ENCODE peak calls at places on chromosomes 16 and 17, in six cellular contexts. One of them, this sample, is unnamed.

GRCh38 chr17:79039171-79039570 is 15.2 kb downstream of the C1QTNF1 start:
- DNase-seq in ascending aorta: no peak
- DNase-seq in mesendoderm: no peak
- DNase-seq in stomach: no peak
- DNase-seq in cardiac muscle cell: no peak
- DNase-seq in left ventricle myocardium inferior: no peak
- DNase-seq in this sample: no peak

GRCh38 chr17:68981288-68981687 is 26.1 kb upstream of the ABCA8 start:
- DNase-seq in ascending aorta: peak
- DNase-seq in mesendoderm: no peak
- DNase-seq in stomach: peak
- DNase-seq in cardiac muscle cell: no peak
- DNase-seq in left ventricle myocardium inferior: no peak
- DNase-seq in this sample: peak

GRCh38 chr17:74521701-74522201 is 9.5 kb downstream of the CD300LB start:
- DNase-seq in ascending aorta: no peak
- DNase-seq in mesendoderm: no peak
- DNase-seq in stomach: peak
- DNase-seq in cardiac muscle cell: no peak
- DNase-seq in left ventricle myocardium inferior: no peak
- DNase-seq in this sample: no peak

GRCh38 chr17:55576237-55576998 is 65.2 kb upstream of the SMIM36 start:
- DNase-seq in ascending aorta: no peak
- DNase-seq in mesendoderm: peak
- DNase-seq in stomach: no peak
- DNase-seq in cardiac muscle cell: no peak
- DNase-seq in left ventricle myocardium inferior: no peak
- DNase-seq in this sample: no peak

GRCh38 chr17:73722163-73722562 is 77.9 kb upstream of the SDK2 start:
- DNase-seq in ascending aorta: no peak
- DNase-seq in mesendoderm: peak
- DNase-seq in stomach: no peak
- DNase-seq in cardiac muscle cell: no peak
- DNase-seq in left ventricle myocardium inferior: no peak
- DNase-seq in this sample: no peak

GRCh38 chr17:75340636-75341035 is 51.4 kb upstream of the SLC25A19 start:
- DNase-seq in ascending aorta: no peak
- DNase-seq in mesendoderm: no peak
- DNase-seq in stomach: no peak
- DNase-seq in cardiac muscle cell: no peak
- DNase-seq in left ventricle myocardium inferior: no peak
- DNase-seq in this sample: no peak

GRCh38 chr17:21538615-21539014 is 153.7 kb upstream of the KCNJ18 start:
- DNase-seq in ascending aorta: no peak
- DNase-seq in mesendoderm: no peak
- DNase-seq in stomach: no peak
- DNase-seq in cardiac muscle cell: no peak
- DNase-seq in left ventricle myocardium inferior: no peak
- DNase-seq in this sample: no peak

GRCh38 chr17:78324391-78325075 is 35.3 kb downstream of the SOCS3 start:
- DNase-seq in ascending aorta: peak
- DNase-seq in mesendoderm: peak
- DNase-seq in stomach: no peak
- DNase-seq in cardiac muscle cell: no peak
- DNase-seq in left ventricle myocardium inferior: peak
- DNase-seq in this sample: no peak

GRCh38 chr17:50946891-50947843 is 81.0 kb upstream of the TOB1 start:
- DNase-seq in ascending aorta: no peak
- DNase-seq in mesendoderm: no peak
- DNase-seq in stomach: no peak
- DNase-seq in cardiac muscle cell: no peak
- DNase-seq in left ventricle myocardium inferior: no peak
- DNase-seq in this sample: no peak

GRCh38 chr17:50114849-50115357 is 15.1 kb downstream of the SAMD14 start:
- DNase-seq in ascending aorta: no peak
- DNase-seq in mesendoderm: peak
- DNase-seq in stomach: peak
- DNase-seq in cardiac muscle cell: peak
- DNase-seq in left ventricle myocardium inferior: no peak
- DNase-seq in this sample: peak

GRCh38 chr17:35907691-35908090 is 22.9 kb downstream of the RDM1 start:
- DNase-seq in ascending aorta: no peak
- DNase-seq in mesendoderm: no peak
- DNase-seq in stomach: no peak
- DNase-seq in cardiac muscle cell: no peak
- DNase-seq in left ventricle myocardium inferior: no peak
- DNase-seq in this sample: no peak

GRCh38 chr17:61809816-61810392 is 53.4 kb downstream of the BRIP1 start:
- DNase-seq in ascending aorta: no peak
- DNase-seq in mesendoderm: no peak
- DNase-seq in stomach: no peak
- DNase-seq in cardiac muscle cell: no peak
- DNase-seq in left ventricle myocardium inferior: no peak
- DNase-seq in this sample: no peak

GRCh38 chr16:88002749-88003148 is 51.5 kb downstream of the BANP start:
- DNase-seq in ascending aorta: no peak
- DNase-seq in mesendoderm: no peak
- DNase-seq in stomach: peak
- DNase-seq in cardiac muscle cell: no peak
- DNase-seq in left ventricle myocardium inferior: no peak
- DNase-seq in this sample: no peak

GRCh38 chr17:55825213-55825612 is 74.4 kb downstream of the PCTP start:
- DNase-seq in ascending aorta: no peak
- DNase-seq in mesendoderm: peak
- DNase-seq in stomach: no peak
- DNase-seq in cardiac muscle cell: no peak
- DNase-seq in left ventricle myocardium inferior: no peak
- DNase-seq in this sample: no peak

GRCh38 chr17:55341432-55341831 is 76.7 kb downstream of the HLF start:
- DNase-seq in ascending aorta: no peak
- DNase-seq in mesendoderm: no peak
- DNase-seq in stomach: no peak
- DNase-seq in cardiac muscle cell: no peak
- DNase-seq in left ventricle myocardium inferior: no peak
- DNase-seq in this sample: no peak

GRCh38 chr16:70703041-70703834 is 17.4 kb upstream of the MTSS2 start:
- DNase-seq in ascending aorta: peak
- DNase-seq in mesendoderm: peak
- DNase-seq in stomach: no peak
- DNase-seq in cardiac muscle cell: peak
- DNase-seq in left ventricle myocardium inferior: peak
- DNase-seq in this sample: no peak

GRCh38 chr16:60031751-60032150 is 1297.6 kb upstream of the GOT2 start:
- DNase-seq in ascending aorta: no peak
- DNase-seq in mesendoderm: no peak
- DNase-seq in stomach: no peak
- DNase-seq in cardiac muscle cell: no peak
- DNase-seq in left ventricle myocardium inferior: no peak
- DNase-seq in this sample: no peak

GRCh38 chr17:17141860-17142552 is 64.1 kb downstream of the PLD6 start:
- DNase-seq in ascending aorta: no peak
- DNase-seq in mesendoderm: peak
- DNase-seq in stomach: no peak
- DNase-seq in cardiac muscle cell: peak
- DNase-seq in left ventricle myocardium inferior: peak
- DNase-seq in this sample: no peak

GRCh38 chr17:45162022-45162687 is 480 bp downstream of the HEXIM2 start:
- DNase-seq in ascending aorta: no peak
- DNase-seq in mesendoderm: no peak
- DNase-seq in stomach: no peak
- DNase-seq in cardiac muscle cell: no peak
- DNase-seq in left ventricle myocardium inferior: no peak
- DNase-seq in this sample: no peak

GRCh38 chr17:81918762-81919545 is 978 bp upstream of the SIRT7 start:
- DNase-seq in ascending aorta: no peak
- DNase-seq in mesendoderm: no peak
- DNase-seq in stomach: peak
- DNase-seq in cardiac muscle cell: no peak
- DNase-seq in left ventricle myocardium inferior: no peak
- DNase-seq in this sample: peak

GRCh38 chr16:58027341-58028167 is 2.0 kb downstream of the MMP15 start:
- DNase-seq in ascending aorta: no peak
- DNase-seq in mesendoderm: peak
- DNase-seq in stomach: peak
- DNase-seq in cardiac muscle cell: peak
- DNase-seq in left ventricle myocardium inferior: peak
- DNase-seq in this sample: peak

GRCh38 chr17:43840814-43841213 is 6.2 kb upstream of the CD300LG start:
- DNase-seq in ascending aorta: no peak
- DNase-seq in mesendoderm: peak
- DNase-seq in stomach: no peak
- DNase-seq in cardiac muscle cell: peak
- DNase-seq in left ventricle myocardium inferior: no peak
- DNase-seq in this sample: no peak

GRCh38 chr16:51245306-51245705 is 94.2 kb upstream of the SALL1 start:
- DNase-seq in ascending aorta: no peak
- DNase-seq in mesendoderm: no peak
- DNase-seq in stomach: no peak
- DNase-seq in cardiac muscle cell: no peak
- DNase-seq in left ventricle myocardium inferior: no peak
- DNase-seq in this sample: no peak

GRCh38 chr17:70084476-70084875 is 9.5 kb downstream of the KCNJ16 start:
- DNase-seq in ascending aorta: no peak
- DNase-seq in mesendoderm: no peak
- DNase-seq in stomach: no peak
- DNase-seq in cardiac muscle cell: peak
- DNase-seq in left ventricle myocardium inferior: no peak
- DNase-seq in this sample: no peak

GRCh38 chr16:31265329-31266245 is 5.8 kb downstream of the ITGAM start:
- DNase-seq in ascending aorta: no peak
- DNase-seq in mesendoderm: peak
- DNase-seq in stomach: peak
- DNase-seq in cardiac muscle cell: no peak
- DNase-seq in left ventricle myocardium inferior: no peak
- DNase-seq in this sample: no peak

GRCh38 chr16:12497558-12497957 is 306.1 kb downstream of the CPPED1 start:
- DNase-seq in ascending aorta: no peak
- DNase-seq in mesendoderm: no peak
- DNase-seq in stomach: no peak
- DNase-seq in cardiac muscle cell: no peak
- DNase-seq in left ventricle myocardium inferior: no peak
- DNase-seq in this sample: no peak

GRCh38 chr16:89442990-89443726 is 47.2 kb downstream of the ANKRD11 start:
- DNase-seq in ascending aorta: no peak
- DNase-seq in mesendoderm: peak
- DNase-seq in stomach: peak
- DNase-seq in cardiac muscle cell: peak
- DNase-seq in left ventricle myocardium inferior: no peak
- DNase-seq in this sample: peak
- H3K27ac ChIP-seq in ascending aorta: peak
- H3K27ac ChIP-seq in mesendoderm: no peak
- H3K27ac ChIP-seq in stomach: peak
- H3K27ac ChIP-seq in cardiac muscle cell: peak
- H3K27ac ChIP-seq in left ventricle myocardium inferior: peak
- H3K27ac ChIP-seq in this sample: peak

DNA sequence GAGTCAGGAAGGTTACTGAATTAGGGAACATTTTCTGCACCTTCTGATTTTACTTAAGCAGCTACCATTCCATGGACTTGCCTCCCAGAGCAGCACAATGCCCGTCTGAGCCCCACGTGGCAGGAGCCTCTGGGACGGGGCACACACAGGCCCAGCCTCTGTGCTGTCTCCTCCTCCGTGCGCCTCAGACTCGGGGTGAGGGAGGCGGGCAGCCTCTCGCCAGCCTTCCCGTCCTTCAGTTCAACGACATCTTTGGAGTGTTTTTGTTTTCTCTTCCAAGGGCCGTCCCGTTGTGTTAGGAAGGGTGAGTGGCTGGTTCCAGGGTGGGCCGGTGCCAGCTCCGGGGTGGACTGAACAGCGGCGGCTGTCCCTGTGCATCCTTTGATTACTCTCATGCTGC is 31.8 kb downstream of the NDEL1 start:
- DNase-seq in ascending aorta: no peak
- DNase-seq in mesendoderm: no peak
- DNase-seq in stomach: no peak
- DNase-seq in cardiac muscle cell: no peak
- DNase-seq in left ventricle myocardium inferior: no peak
- DNase-seq in this sample: no peak
- H3K27ac ChIP-seq in ascending aorta: peak
- H3K27ac ChIP-seq in mesendoderm: no peak
- H3K27ac ChIP-seq in stomach: no peak
- H3K27ac ChIP-seq in cardiac muscle cell: no peak
- H3K27ac ChIP-seq in left ventricle myocardium inferior: peak
- H3K27ac ChIP-seq in this sample: no peak

GRCh38 chr17:37740861-37741260 is 4.0 kb downstream of the HNF1B start:
- DNase-seq in ascending aorta: no peak
- DNase-seq in mesendoderm: no peak
- DNase-seq in stomach: no peak
- DNase-seq in cardiac muscle cell: no peak
- DNase-seq in left ventricle myocardium inferior: no peak
- DNase-seq in this sample: no peak

GRCh38 chr17:37741334-37742113 is 3.3 kb downstream of the HNF1B start:
- DNase-seq in ascending aorta: no peak
- DNase-seq in mesendoderm: no peak
- DNase-seq in stomach: no peak
- DNase-seq in cardiac muscle cell: no peak
- DNase-seq in left ventricle myocardium inferior: no peak
- DNase-seq in this sample: no peak

GRCh38 chr17:37743612-37743874 is 1.3 kb downstream of the HNF1B start:
- DNase-seq in ascending aorta: no peak
- DNase-seq in mesendoderm: no peak
- DNase-seq in stomach: peak
- DNase-seq in cardiac muscle cell: no peak
- DNase-seq in left ventricle myocardium inferior: no peak
- DNase-seq in this sample: peak

GRCh38 chr17:37742762-37743611 is 1.9 kb downstream of the HNF1B start:
- DNase-seq in ascending aorta: no peak
- DNase-seq in mesendoderm: peak
- DNase-seq in stomach: peak
- DNase-seq in cardiac muscle cell: peak
- DNase-seq in left ventricle myocardium inferior: no peak
- DNase-seq in this sample: peak

GRCh38 chr17:37742114-37742761 is 2.6 kb downstream of the HNF1B start:
- DNase-seq in ascending aorta: no peak
- DNase-seq in mesendoderm: peak
- DNase-seq in stomach: peak
- DNase-seq in cardiac muscle cell: peak
- DNase-seq in left ventricle myocardium inferior: no peak
- DNase-seq in this sample: peak
- H3K27ac ChIP-seq in ascending aorta: no peak
- H3K27ac ChIP-seq in mesendoderm: no peak
- H3K27ac ChIP-seq in stomach: peak
- H3K27ac ChIP-seq in cardiac muscle cell: no peak
- H3K27ac ChIP-seq in left ventricle myocardium inferior: no peak
- H3K27ac ChIP-seq in this sample: peak

DNA sequence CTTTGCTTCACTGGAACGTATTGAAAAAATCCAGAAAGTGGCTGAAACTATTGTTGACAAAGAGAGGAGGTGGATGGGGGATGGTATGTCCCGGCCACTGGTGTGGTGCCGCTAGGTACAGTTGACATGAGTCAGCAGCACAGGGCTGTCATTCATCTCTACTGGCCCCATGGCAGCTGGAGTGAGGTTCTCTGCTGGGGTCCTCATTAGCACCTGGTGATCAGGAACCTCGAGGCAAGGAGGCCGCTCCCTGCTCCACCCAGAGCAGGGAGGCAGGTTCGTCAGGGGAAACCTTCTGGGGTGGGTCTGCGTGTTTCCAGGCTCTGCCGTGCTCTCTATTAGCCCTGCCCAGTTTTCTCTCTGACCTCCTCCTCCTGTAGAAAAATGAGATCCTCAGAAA is 6.9 kb downstream of the NTN1 start:
- DNase-seq in ascending aorta: no peak
- DNase-seq in mesendoderm: no peak
- DNase-seq in stomach: no peak
- DNase-seq in cardiac muscle cell: no peak
- DNase-seq in left ventricle myocardium inferior: no peak
- DNase-seq in this sample: no peak
- H3K27ac ChIP-seq in ascending aorta: peak
- H3K27ac ChIP-seq in mesendoderm: no peak
- H3K27ac ChIP-seq in stomach: peak
- H3K27ac ChIP-seq in cardiac muscle cell: no peak
- H3K27ac ChIP-seq in left ventricle myocardium inferior: no peak
- H3K27ac ChIP-seq in this sample: peak